ENCODE peak calls at places on chromosomes 3 and 15, in eight cellular contexts. One of them, this sample, is unnamed.

GRCh38 chr15:101479851-101480612 is 9.5 kb downstream of the PCSK6 start:
- DNase-seq in endothelial cell: no peak
- DNase-seq in psoas muscle: no peak
- DNase-seq in astrocyte: no peak
- DNase-seq in neural progenitor cell: peak
- DNase-seq in cardiac fibroblast: no peak
- DNase-seq in prostate gland: no peak
- DNase-seq in transverse colon: no peak
- DNase-seq in this sample: no peak

GRCh38 chr3:49397470-49397869 is 14.3 kb downstream of the RHOA start:
- DNase-seq in endothelial cell: no peak
- DNase-seq in psoas muscle: no peak
- DNase-seq in astrocyte: no peak
- DNase-seq in neural progenitor cell: peak
- DNase-seq in cardiac fibroblast: peak
- DNase-seq in prostate gland: no peak
- DNase-seq in transverse colon: no peak
- DNase-seq in this sample: no peak

GRCh38 chr3:39281533-39281932 is 1.7 kb upstream of the CX3CR1 start:
- DNase-seq in endothelial cell: no peak
- DNase-seq in psoas muscle: no peak
- DNase-seq in astrocyte: no peak
- DNase-seq in neural progenitor cell: no peak
- DNase-seq in cardiac fibroblast: no peak
- DNase-seq in prostate gland: no peak
- DNase-seq in transverse colon: no peak
- DNase-seq in this sample: no peak

GRCh38 chr3:167941234-167941995 is 154.3 kb downstream of the GOLIM4 start:
- DNase-seq in endothelial cell: peak
- DNase-seq in psoas muscle: no peak
- DNase-seq in astrocyte: peak
- DNase-seq in neural progenitor cell: peak
- DNase-seq in cardiac fibroblast: peak
- DNase-seq in prostate gland: no peak
- DNase-seq in transverse colon: peak
- DNase-seq in this sample: peak

GRCh38 chr3:117553461-117553860 is 843.9 kb downstream of the TUSC7 start:
- DNase-seq in endothelial cell: no peak
- DNase-seq in psoas muscle: no peak
- DNase-seq in astrocyte: peak
- DNase-seq in neural progenitor cell: no peak
- DNase-seq in cardiac fibroblast: peak
- DNase-seq in prostate gland: no peak
- DNase-seq in transverse colon: no peak
- DNase-seq in this sample: peak

GRCh38 chr3:107235923-107236315 is 141.3 kb upstream of the CCDC54 start:
- DNase-seq in endothelial cell: peak
- DNase-seq in psoas muscle: no peak
- DNase-seq in astrocyte: peak
- DNase-seq in neural progenitor cell: peak
- DNase-seq in cardiac fibroblast: peak
- DNase-seq in prostate gland: peak
- DNase-seq in transverse colon: peak
- DNase-seq in this sample: peak

GRCh38 chr3:194086251-194087075 is 49.5 kb upstream of the HES1 start:
- DNase-seq in endothelial cell: no peak
- DNase-seq in psoas muscle: no peak
- DNase-seq in astrocyte: peak
- DNase-seq in neural progenitor cell: peak
- DNase-seq in cardiac fibroblast: no peak
- DNase-seq in prostate gland: no peak
- DNase-seq in transverse colon: no peak
- DNase-seq in this sample: no peak

GRCh38 chr3:15558581-15558980 is 37.1 kb upstream of the COLQ start:
- DNase-seq in endothelial cell: no peak
- DNase-seq in psoas muscle: no peak
- DNase-seq in astrocyte: no peak
- DNase-seq in neural progenitor cell: no peak
- DNase-seq in cardiac fibroblast: no peak
- DNase-seq in prostate gland: no peak
- DNase-seq in transverse colon: no peak
- DNase-seq in this sample: no peak

GRCh38 chr15:76368135-76368588 is 31.6 kb downstream of the ISL2 start:
- DNase-seq in endothelial cell: no peak
- DNase-seq in psoas muscle: no peak
- DNase-seq in astrocyte: peak
- DNase-seq in neural progenitor cell: no peak
- DNase-seq in cardiac fibroblast: no peak
- DNase-seq in prostate gland: peak
- DNase-seq in transverse colon: peak
- DNase-seq in this sample: peak

GRCh38 chr15:24777307-24777706 is 101.7 kb downstream of the NPAP1 start:
- DNase-seq in endothelial cell: no peak
- DNase-seq in psoas muscle: no peak
- DNase-seq in astrocyte: no peak
- DNase-seq in neural progenitor cell: no peak
- DNase-seq in cardiac fibroblast: no peak
- DNase-seq in prostate gland: no peak
- DNase-seq in transverse colon: no peak
- DNase-seq in this sample: no peak

GRCh38 chr3:99172736-99173657 is 271.5 kb upstream of the DCBLD2 start:
- DNase-seq in endothelial cell: peak
- DNase-seq in psoas muscle: no peak
- DNase-seq in astrocyte: peak
- DNase-seq in neural progenitor cell: peak
- DNase-seq in cardiac fibroblast: peak
- DNase-seq in prostate gland: peak
- DNase-seq in transverse colon: peak
- DNase-seq in this sample: peak

GRCh38 chr3:113287818-113288648 is 76.7 kb downstream of the BOC start:
- DNase-seq in endothelial cell: peak
- DNase-seq in psoas muscle: no peak
- DNase-seq in astrocyte: peak
- DNase-seq in neural progenitor cell: peak
- DNase-seq in cardiac fibroblast: peak
- DNase-seq in prostate gland: peak
- DNase-seq in transverse colon: peak
- DNase-seq in this sample: peak

GRCh38 chr3:67678665-67679064 is 24.3 kb upstream of the SUCLG2 start:
- DNase-seq in endothelial cell: no peak
- DNase-seq in psoas muscle: no peak
- DNase-seq in astrocyte: no peak
- DNase-seq in neural progenitor cell: no peak
- DNase-seq in cardiac fibroblast: no peak
- DNase-seq in prostate gland: no peak
- DNase-seq in transverse colon: no peak
- DNase-seq in this sample: no peak

GRCh38 chr3:29279830-29280229 is 1.0 kb upstream of the RBMS3 start:
- DNase-seq in endothelial cell: no peak
- DNase-seq in psoas muscle: peak
- DNase-seq in astrocyte: peak
- DNase-seq in neural progenitor cell: no peak
- DNase-seq in cardiac fibroblast: peak
- DNase-seq in prostate gland: no peak
- DNase-seq in transverse colon: no peak
- DNase-seq in this sample: no peak

GRCh38 chr3:69020424-69020823 is 6.9 kb upstream of the EOGT start:
- DNase-seq in endothelial cell: no peak
- DNase-seq in psoas muscle: no peak
- DNase-seq in astrocyte: no peak
- DNase-seq in neural progenitor cell: no peak
- DNase-seq in cardiac fibroblast: no peak
- DNase-seq in prostate gland: no peak
- DNase-seq in transverse colon: no peak
- DNase-seq in this sample: peak

GRCh38 chr15:34855893-34856292 is 60.5 kb upstream of the ACTC1 start:
- DNase-seq in endothelial cell: no peak
- DNase-seq in psoas muscle: no peak
- DNase-seq in astrocyte: peak
- DNase-seq in neural progenitor cell: no peak
- DNase-seq in cardiac fibroblast: peak
- DNase-seq in prostate gland: no peak
- DNase-seq in transverse colon: no peak
- DNase-seq in this sample: peak

GRCh38 chr3:157767602-157768001 is 264.4 kb upstream of the VEPH1 start:
- DNase-seq in endothelial cell: no peak
- DNase-seq in psoas muscle: no peak
- DNase-seq in astrocyte: peak
- DNase-seq in neural progenitor cell: no peak
- DNase-seq in cardiac fibroblast: no peak
- DNase-seq in prostate gland: no peak
- DNase-seq in transverse colon: no peak
- DNase-seq in this sample: peak
- TF ChIP-seq CTCF in endothelial cell: no peak
- TF ChIP-seq CTCF in psoas muscle: no peak
- TF ChIP-seq CTCF in astrocyte: no peak
- TF ChIP-seq CTCF in neural progenitor cell: no peak
- TF ChIP-seq CTCF in cardiac fibroblast: no peak
- TF ChIP-seq CTCF in prostate gland: no peak
- TF ChIP-seq CTCF in transverse colon: no peak
- TF ChIP-seq CTCF in this sample: no peak

GRCh38 chr15:70796516-70797310 is 33.4 kb upstream of the UACA start:
- DNase-seq in endothelial cell: no peak
- DNase-seq in psoas muscle: no peak
- DNase-seq in astrocyte: no peak
- DNase-seq in neural progenitor cell: no peak
- DNase-seq in cardiac fibroblast: no peak
- DNase-seq in prostate gland: no peak
- DNase-seq in transverse colon: no peak
- DNase-seq in this sample: no peak

GRCh38 chr15:70793694-70794093 is 30.3 kb upstream of the UACA start:
- DNase-seq in endothelial cell: no peak
- DNase-seq in psoas muscle: no peak
- DNase-seq in astrocyte: no peak
- DNase-seq in neural progenitor cell: no peak
- DNase-seq in cardiac fibroblast: no peak
- DNase-seq in prostate gland: no peak
- DNase-seq in transverse colon: no peak
- DNase-seq in this sample: no peak

GRCh38 chr15:70792171-70792573 is 28.8 kb upstream of the UACA start:
- DNase-seq in endothelial cell: no peak
- DNase-seq in psoas muscle: no peak
- DNase-seq in astrocyte: peak
- DNase-seq in neural progenitor cell: no peak
- DNase-seq in cardiac fibroblast: peak
- DNase-seq in prostate gland: no peak
- DNase-seq in transverse colon: no peak
- DNase-seq in this sample: peak

GRCh38 chr15:70795311-70795665 is 31.9 kb upstream of the UACA start:
- DNase-seq in endothelial cell: no peak
- DNase-seq in psoas muscle: no peak
- DNase-seq in astrocyte: peak
- DNase-seq in neural progenitor cell: no peak
- DNase-seq in cardiac fibroblast: peak
- DNase-seq in prostate gland: no peak
- DNase-seq in transverse colon: no peak
- DNase-seq in this sample: peak

GRCh38 chr15:70794596-70795310 is 31.4 kb upstream of the UACA start:
- DNase-seq in endothelial cell: no peak
- DNase-seq in psoas muscle: no peak
- DNase-seq in astrocyte: peak
- DNase-seq in neural progenitor cell: no peak
- DNase-seq in cardiac fibroblast: peak
- DNase-seq in prostate gland: no peak
- DNase-seq in transverse colon: no peak
- DNase-seq in this sample: no peak
- TF ChIP-seq CTCF in endothelial cell: no peak
- TF ChIP-seq CTCF in psoas muscle: no peak
- TF ChIP-seq CTCF in astrocyte: no peak
- TF ChIP-seq CTCF in neural progenitor cell: no peak
- TF ChIP-seq CTCF in cardiac fibroblast: no peak
- TF ChIP-seq CTCF in prostate gland: no peak
- TF ChIP-seq CTCF in transverse colon: no peak
- TF ChIP-seq CTCF in this sample: no peak

GRCh38 chr15:41949400-41950126 is 22.8 kb downstream of the EHD4 start:
- DNase-seq in endothelial cell: no peak
- DNase-seq in psoas muscle: no peak
- DNase-seq in astrocyte: no peak
- DNase-seq in neural progenitor cell: peak
- DNase-seq in cardiac fibroblast: peak
- DNase-seq in prostate gland: no peak
- DNase-seq in transverse colon: no peak
- DNase-seq in this sample: no peak

GRCh38 chr15:41951571-41951970 is 20.8 kb downstream of the EHD4 start:
- DNase-seq in endothelial cell: no peak
- DNase-seq in psoas muscle: no peak
- DNase-seq in astrocyte: no peak
- DNase-seq in neural progenitor cell: no peak
- DNase-seq in cardiac fibroblast: no peak
- DNase-seq in prostate gland: no peak
- DNase-seq in transverse colon: no peak
- DNase-seq in this sample: no peak

GRCh38 chr15:41948499-41948898 is 23.9 kb downstream of the EHD4 start:
- DNase-seq in endothelial cell: no peak
- DNase-seq in psoas muscle: peak
- DNase-seq in astrocyte: no peak
- DNase-seq in neural progenitor cell: no peak
- DNase-seq in cardiac fibroblast: no peak
- DNase-seq in prostate gland: no peak
- DNase-seq in transverse colon: no peak
- DNase-seq in this sample: no peak

GRCh38 chr15:41950505-41950904 is 21.9 kb downstream of the EHD4 start:
- DNase-seq in endothelial cell: no peak
- DNase-seq in psoas muscle: no peak
- DNase-seq in astrocyte: no peak
- DNase-seq in neural progenitor cell: no peak
- DNase-seq in cardiac fibroblast: no peak
- DNase-seq in prostate gland: no peak
- DNase-seq in transverse colon: no peak
- DNase-seq in this sample: no peak

DNA sequence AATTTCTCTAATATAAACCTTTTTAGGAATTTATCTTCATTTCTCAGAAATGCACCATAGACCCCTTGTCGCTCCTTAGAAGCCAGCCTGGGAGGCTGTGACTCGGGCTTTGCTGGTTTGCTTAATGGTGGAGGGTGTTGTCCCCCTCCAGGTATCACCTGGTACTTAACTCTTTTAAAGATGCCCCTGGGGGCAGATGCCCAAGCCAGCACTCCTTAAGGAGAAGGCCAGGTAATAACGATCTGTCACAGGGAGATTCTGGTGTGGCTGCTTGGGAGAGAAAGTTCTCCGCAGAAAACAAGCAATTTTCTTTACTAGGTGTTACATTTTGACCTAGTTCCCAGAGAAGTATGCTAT is 22.3 kb downstream of the EHD4 start:
- DNase-seq in endothelial cell: no peak
- DNase-seq in psoas muscle: no peak
- DNase-seq in astrocyte: no peak
- DNase-seq in neural progenitor cell: no peak
- DNase-seq in cardiac fibroblast: no peak
- DNase-seq in prostate gland: no peak
- DNase-seq in transverse colon: no peak
- DNase-seq in this sample: no peak
- TF ChIP-seq CTCF in endothelial cell: no peak
- TF ChIP-seq CTCF in psoas muscle: no peak
- TF ChIP-seq CTCF in astrocyte: no peak
- TF ChIP-seq CTCF in neural progenitor cell: no peak
- TF ChIP-seq CTCF in cardiac fibroblast: no peak
- TF ChIP-seq CTCF in prostate gland: no peak
- TF ChIP-seq CTCF in transverse colon: no peak
- TF ChIP-seq CTCF in this sample: no peak

GRCh38 chr15:89500397-89501270 is 4.3 kb upstream of the RHCG start:
- DNase-seq in endothelial cell: no peak
- DNase-seq in psoas muscle: no peak
- DNase-seq in astrocyte: no peak
- DNase-seq in neural progenitor cell: no peak
- DNase-seq in cardiac fibroblast: no peak
- DNase-seq in prostate gland: no peak
- DNase-seq in transverse colon: no peak
- DNase-seq in this sample: no peak
- TF ChIP-seq CTCF in endothelial cell: peak
- TF ChIP-seq CTCF in psoas muscle: no peak
- TF ChIP-seq CTCF in astrocyte: peak
- TF ChIP-seq CTCF in neural progenitor cell: peak
- TF ChIP-seq CTCF in cardiac fibroblast: peak
- TF ChIP-seq CTCF in prostate gland: no peak
- TF ChIP-seq CTCF in transverse colon: no peak
- TF ChIP-seq CTCF in this sample: peak